ENCODE peak calls at places on chromosome 19, in eight cellular contexts. P, Z, B, X, J, E, T and F are unnamed samples.

GRCh38 chr19:27774827-27775226 is 1438.1 kb downstream of the UQCRFS1 start:
- DNase-seq in P (no peak), Z (no peak), B (peak), X (no peak), J (no peak), E (peak), T (no peak), F (no peak)

GRCh38 chr19:670609-671075 is 5.5 kb upstream of the FSTL3 start:
- DNase-seq in P (no peak), Z (no peak), B (no peak), X (no peak), J (no peak), E (no peak), T (no peak), F (no peak)

GRCh38 chr19:10404888-10405808 is 1.8 kb upstream of the CDC37 start:
- DNase-seq in P (no peak), Z (no peak), B (peak), X (no peak), J (peak), E (no peak), T (no peak), F (no peak)

GRCh38 chr19:51107406-51108065 is 673 bp downstream of the CTU1 start:
- DNase-seq in P (peak), Z (no peak), B (no peak), X (no peak), J (no peak), E (peak), T (no peak), F (no peak)

GRCh38 chr19:1843646-1844394 is 4.5 kb downstream of the REXO1 start:
- DNase-seq in P (no peak), Z (no peak), B (no peak), X (no peak), J (no peak), E (no peak), T (no peak), F (no peak)

GRCh38 chr19:53394974-53395839 is at the start of gene ZNF765:
- DNase-seq in P (peak), Z (peak), B (peak), X (peak), J (peak), E (peak), T (peak), F (peak)

GRCh38 chr19:4086336-4086953 is 19.7 kb upstream of the ZBTB7A start:
- DNase-seq in P (no peak), Z (no peak), B (no peak), X (no peak), J (no peak), E (no peak), T (no peak), F (no peak)

GRCh38 chr19:16067205-16067938 is 8.9 kb upstream of the TPM4 start:
- DNase-seq in P (peak), Z (peak), B (peak), X (peak), J (no peak), E (no peak), T (peak), F (no peak)

GRCh38 chr19:6126335-6126974 is 9.0 kb upstream of the ACSBG2 start:
- DNase-seq in P (peak), Z (peak), B (peak), X (no peak), J (no peak), E (peak), T (no peak), F (peak)

GRCh38 chr19:48735031-48735615 is 5.3 kb downstream of the RASIP1 start:
- DNase-seq in P (peak), Z (no peak), B (peak), X (no peak), J (no peak), E (no peak), T (no peak), F (no peak)

GRCh38 chr19:50333737-50334617 is 4.8 kb upstream of the KCNC3 start:
- DNase-seq in P (peak), Z (peak), B (peak), X (peak), J (peak), E (peak), T (peak), F (no peak)